ENCODE peak calls at places on chromosomes 13 and 19, in six cellular contexts. P, Y, J, U, F and S are unnamed samples.

GRCh38 chr13:101572456-101572855 is 120.0 kb downstream of the ITGBL1 start:
- DNase-seq in P (no peak), Y (peak), J (no peak), U (no peak), F (no peak), S (no peak)

GRCh38 chr19:49512970-49513745 is 697 bp downstream of the FCGRT start:
- DNase-seq in P (peak), Y (no peak), J (peak), U (peak), F (peak), S (peak)

GRCh38 chr19:31164666-31165265 is 184.5 kb downstream of the TSHZ3 start:
- DNase-seq in P (no peak), Y (no peak), J (no peak), U (no peak), F (no peak), S (peak)

GRCh38 chr13:43611631-43612416 is 174.9 kb downstream of the ENOX1 start:
- DNase-seq in P (no peak), Y (no peak), J (no peak), U (no peak), F (no peak), S (no peak)

GRCh38 chr13:46641274-46642081 is 88.5 kb downstream of the LRCH1 start:
- DNase-seq in P (no peak), Y (no peak), J (peak), U (no peak), F (no peak), S (no peak)

GRCh38 chr13:33487575-33488243 is 202.2 kb upstream of the STARD13 start:
- DNase-seq in P (no peak), Y (peak), J (peak), U (peak), F (no peak), S (peak)

GRCh38 chr13:90830782-90831181 is 516.7 kb upstream of the MIR17HG start:
- DNase-seq in P (no peak), Y (no peak), J (no peak), U (no peak), F (no peak), S (no peak)

GRCh38 chr13:32986552-32986951 is 29.7 kb upstream of the KL start:
- DNase-seq in P (no peak), Y (no peak), J (no peak), U (peak), F (no peak), S (no peak)

GRCh38 chr13:75021151-75021550 is 460.8 kb downstream of the TBC1D4 start:
- DNase-seq in P (no peak), Y (no peak), J (no peak), U (no peak), F (no peak), S (no peak)

GRCh38 chr13:20191311-20191901 is 1.3 kb downstream of the GJB2 start:
- DNase-seq in P (peak), Y (no peak), J (no peak), U (no peak), F (no peak), S (no peak)

GRCh38 chr19:54345938-54346386 is 7.0 kb upstream of the LILRA4 start:
- DNase-seq in P (no peak), Y (no peak), J (no peak), U (no peak), F (no peak), S (no peak)

GRCh38 chr19:56840452-56841193 is at the start of the genes PEG3 and ZIM2:
- DNase-seq in P (no peak), Y (no peak), J (no peak), U (peak), F (peak), S (no peak)

GRCh38 chr13:71577127-71577526 is 289.9 kb downstream of the DACH1 start:
- DNase-seq in P (no peak), Y (no peak), J (peak), U (peak), F (no peak), S (no peak)

GRCh38 chr13:27194895-27195764 is 23.5 kb upstream of the USP12 start:
- DNase-seq in P (no peak), Y (peak), J (peak), U (peak), F (peak), S (peak)

GRCh38 chr19:5454743-5455142 is 474 bp upstream of the ZNRF4 start:
- DNase-seq in P (no peak), Y (no peak), J (no peak), U (no peak), F (no peak), S (no peak)

GRCh38 chr19:45340232-45340898 is at the start of gene KLC3:
- DNase-seq in P (peak), Y (no peak), J (no peak), U (peak), F (no peak), S (peak)

GRCh38 chr19:53994811-53995210 is 3.4 kb downstream of the CACNG6 start:
- DNase-seq in P (no peak), Y (peak), J (no peak), U (no peak), F (no peak), S (no peak)

GRCh38 chr19:40598918-40599307 is 2.3 kb upstream of the LTBP4 start:
- DNase-seq in P (no peak), Y (no peak), J (no peak), U (no peak), F (no peak), S (no peak)

GRCh38 chr19:1250374-1251232 is 2.2 kb downstream of the MIDN start:
- DNase-seq in P (no peak), Y (peak), J (peak), U (peak), F (peak), S (no peak)

GRCh38 chr13:83065136-83065535 is 817.1 kb downstream of the SLITRK1 start:
- DNase-seq in P (no peak), Y (peak), J (peak), U (no peak), F (no peak), S (no peak)

GRCh38 chr19:7624810-7625209 is 4.5 kb downstream of the XAB2 start:
- DNase-seq in P (no peak), Y (no peak), J (no peak), U (no peak), F (no peak), S (no peak)

GRCh38 chr13:25764378-25764777 is 287.4 kb downstream of the SHISA2 start:
- DNase-seq in P (no peak), Y (no peak), J (no peak), U (peak), F (no peak), S (no peak)

GRCh38 chr13:33109319-33109718 is 93.1 kb downstream of the KL start:
- DNase-seq in P (no peak), Y (no peak), J (no peak), U (no peak), F (no peak), S (no peak)

GRCh38 chr19:28731577-28731976 is 481.4 kb downstream of the UQCRFS1 start:
- DNase-seq in P (no peak), Y (no peak), J (no peak), U (no peak), F (no peak), S (no peak)

GRCh38 chr13:62251734-62252133 is 836.1 kb upstream of the PCDH20 start:
- DNase-seq in P (no peak), Y (no peak), J (no peak), U (no peak), F (no peak), S (no peak)
- H3K18ac ChIP-seq in P (no peak), Y (no peak), J (no peak), U (no peak), F (no peak), S (no peak)

GRCh38 chr19:3064011-3064330 is 1.7 kb upstream of the TLE5 start:
- DNase-seq in P (no peak), Y (no peak), J (no peak), U (no peak), F (no peak), S (no peak)

GRCh38 chr19:3065675-3066357 is 3.5 kb upstream of the TLE5 start:
- DNase-seq in P (no peak), Y (no peak), J (no peak), U (no peak), F (no peak), S (no peak)

GRCh38 chr19:3066482-3067049 is 4.3 kb upstream of the TLE5 start:
- DNase-seq in P (no peak), Y (no peak), J (no peak), U (no peak), F (no peak), S (no peak)

GRCh38 chr19:3068071-3068470 is 5.8 kb upstream of the TLE5 start:
- DNase-seq in P (no peak), Y (no peak), J (no peak), U (no peak), F (no peak), S (no peak)

GRCh38 chr19:3067549-3067948 is 5.3 kb upstream of the TLE5 start:
- DNase-seq in P (no peak), Y (no peak), J (no peak), U (no peak), F (no peak), S (no peak)
- H3K9ac ChIP-seq in P (no peak), Y (no peak), J (no peak), U (no peak), F (no peak), S (no peak)

GRCh38 chr19:32890326-32890725 is 20.8 kb upstream of the SLC7A9 start:
- DNase-seq in P (no peak), Y (no peak), J (no peak), U (no peak), F (no peak), S (no peak)

GRCh38 chr19:32887572-32887971 is 18.0 kb upstream of the SLC7A9 start:
- DNase-seq in P (no peak), Y (no peak), J (no peak), U (no peak), F (no peak), S (no peak)

GRCh38 chr19:32889137-32889934 is 19.8 kb upstream of the SLC7A9 start:
- DNase-seq in P (no peak), Y (no peak), J (no peak), U (no peak), F (no peak), S (no peak)

GRCh38 chr19:32881766-32882165 is 12.2 kb upstream of the SLC7A9 start:
- DNase-seq in P (peak), Y (no peak), J (no peak), U (no peak), F (no peak), S (peak)

DNA sequence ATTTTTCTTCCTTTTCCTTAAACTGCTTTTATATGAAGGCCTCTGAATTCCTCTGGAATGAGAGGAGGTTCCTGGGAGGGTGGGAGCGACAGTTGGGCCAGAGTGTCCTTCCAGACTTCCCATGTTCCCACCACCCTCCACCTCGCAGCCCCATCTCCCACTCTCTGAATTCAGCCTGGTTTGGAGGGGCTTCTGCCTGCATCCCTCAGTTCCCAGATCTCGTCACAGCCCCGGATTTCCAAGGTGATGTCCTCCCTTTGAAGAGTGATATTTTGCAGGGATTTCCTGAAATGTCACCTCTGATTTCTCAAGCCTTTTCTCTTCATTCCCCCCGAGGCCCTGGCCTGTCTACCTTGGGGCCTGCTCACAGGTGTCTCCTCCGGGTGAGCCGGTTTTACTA is 16.7 kb upstream of the SLC7A9 start:
- DNase-seq in P (peak), Y (no peak), J (no peak), U (no peak), F (no peak), S (no peak)
- H3K18ac ChIP-seq in P (no peak), Y (no peak), J (no peak), U (no peak), F (no peak), S (no peak)

DNA sequence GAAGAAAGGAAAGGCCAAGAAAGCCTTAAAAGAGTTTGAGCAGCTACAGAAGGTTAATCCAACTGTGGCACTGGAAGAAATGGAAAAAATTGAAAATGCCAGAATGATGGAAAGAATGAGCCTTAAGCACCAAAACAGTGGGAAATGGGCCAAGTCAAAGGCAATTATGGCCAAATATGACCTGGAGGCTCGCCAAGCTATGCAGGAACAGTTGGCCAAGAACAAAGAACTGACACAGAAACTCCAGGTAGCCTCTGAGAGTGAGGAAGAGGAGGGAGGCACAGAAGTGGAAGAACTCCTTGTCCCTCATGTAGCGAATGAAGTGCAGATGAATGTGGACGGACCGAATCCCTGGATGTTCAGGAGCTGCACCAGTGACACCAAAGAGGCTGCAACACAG is 5.1 kb downstream of the UTP14C start:
- DNase-seq in P (no peak), Y (no peak), J (no peak), U (no peak), F (no peak), S (no peak)
- H3K9ac ChIP-seq in P (no peak), Y (no peak), J (no peak), U (no peak), F (no peak), S (no peak)

DNA sequence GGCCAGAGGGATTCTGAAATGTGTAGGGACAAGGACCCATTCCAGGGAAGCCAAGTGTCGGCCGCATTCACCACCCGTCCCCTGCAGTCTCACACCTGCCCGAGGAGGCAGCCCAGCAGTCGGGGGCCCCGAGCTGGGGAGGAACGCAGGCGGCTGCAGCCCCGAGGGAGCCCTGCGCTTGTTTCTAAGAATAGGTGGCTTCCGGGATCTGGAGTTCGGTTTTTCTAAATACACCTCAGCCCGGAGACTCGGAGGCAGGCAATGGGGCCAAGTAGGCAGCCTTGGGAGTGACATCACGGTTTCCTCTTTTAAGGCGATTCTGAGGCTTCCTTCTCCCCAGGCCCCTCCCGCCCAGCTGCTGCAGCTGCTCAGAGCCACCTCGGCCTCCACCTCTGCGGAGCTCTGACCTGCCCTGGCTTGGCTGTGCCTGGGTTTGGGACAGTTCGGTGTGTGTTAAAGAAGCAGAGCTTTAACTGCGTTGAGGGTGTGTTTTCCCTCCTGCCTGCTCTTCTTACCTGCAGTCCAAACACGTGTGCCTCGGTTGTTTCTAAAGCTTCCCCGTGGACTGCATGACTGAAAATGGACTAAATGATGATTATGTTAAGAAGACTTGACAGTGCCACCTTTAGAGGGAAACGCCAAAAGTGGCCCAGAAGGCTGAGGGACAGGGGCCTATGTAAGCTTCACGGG is 80.5 kb downstream of the COL4A2 start:
- DNase-seq in P (peak), Y (peak), J (peak), U (peak), F (no peak), S (peak)
- H3K18ac ChIP-seq in P (no peak), Y (peak), J (peak), U (no peak), F (no peak), S (no peak)